ENCODE peak calls at places on chromosomes 1 and 21, in four cellular contexts. X is neuronal stem cell, G is IMR-90, Z is H1. K is an unnamed sample.

GRCh38 chr1:3685229-3685628 is 32.9 kb downstream of the TP73 start:
- DNase-seq in G (no peak), X (no peak), Z (no peak), K (no peak)

GRCh38 chr1:233328661-233329498 is 1.4 kb downstream of the MAP3K21 start:
- DNase-seq in X (no peak), G (no peak), Z (no peak), K (no peak)

GRCh38 chr1:157034137-157034800 is 11.3 kb downstream of the ARHGEF11 start:
- DNase-seq in X (no peak), G (peak; percentile 22), Z (no peak), K (no peak)

GRCh38 chr21:38898422-38899098 is 92.8 kb downstream of the ETS2 start:
- DNase-seq in G (no peak), Z (no peak), X (no peak), K (no peak)

GRCh38 chr1:248786106-248786665 is 30.6 kb upstream of the LYPD8 start:
- DNase-seq in Z (no peak), X (no peak), G (no peak), K (no peak)

GRCh38 chr21:45130324-45130774 is 56.0 kb downstream of the ADARB1 start:
- DNase-seq in Z (no peak), G (peak; percentile 84), X (no peak), K (peak; percentile 85)

GRCh38 chr1:116001739-116002487 is 25.6 kb downstream of the SLC22A15 start:
- DNase-seq in Z (no peak), X (no peak), G (no peak), K (peak; percentile 14)

GRCh38 chr1:211731456-211732275 is 56.2 kb upstream of the NEK2 start:
- DNase-seq in G (no peak), X (no peak), Z (no peak), K (no peak)

GRCh38 chr1:226939439-226940028 is 560 bp upstream of the COQ8A start:
- DNase-seq in G (no peak), Z (no peak), X (no peak), K (no peak)

GRCh38 chr1:229474491-229474890 is 33.6 kb downstream of the NUP133 start:
- DNase-seq in Z (no peak), G (no peak), X (no peak), K (no peak)

GRCh38 chr1:201788296-201788695 is 40.7 kb upstream of the IPO9 start:
- DNase-seq in G (no peak), Z (no peak), X (no peak), K (no peak)

GRCh38 chr1:180778782-180779398 is 133.8 kb upstream of the KIAA1614 start:
- DNase-seq in G (no peak), Z (no peak), X (no peak), K (no peak)

GRCh38 chr1:211323156-211324063 is 3.2 kb upstream of the TRAF5 start:
- DNase-seq in X (peak; percentile 51), Z (no peak), G (peak; percentile 65), K (peak; percentile 72)

GRCh38 chr1:193068013-193068412 is 8.6 kb downstream of the RO60 start:
- DNase-seq in G (no peak), Z (no peak), X (no peak), K (no peak)

GRCh38 chr1:109249654-109250401 is 489 bp downstream of the CELSR2 start:
- DNase-seq in Z (no peak), G (no peak), X (no peak), K (no peak)

DNA sequence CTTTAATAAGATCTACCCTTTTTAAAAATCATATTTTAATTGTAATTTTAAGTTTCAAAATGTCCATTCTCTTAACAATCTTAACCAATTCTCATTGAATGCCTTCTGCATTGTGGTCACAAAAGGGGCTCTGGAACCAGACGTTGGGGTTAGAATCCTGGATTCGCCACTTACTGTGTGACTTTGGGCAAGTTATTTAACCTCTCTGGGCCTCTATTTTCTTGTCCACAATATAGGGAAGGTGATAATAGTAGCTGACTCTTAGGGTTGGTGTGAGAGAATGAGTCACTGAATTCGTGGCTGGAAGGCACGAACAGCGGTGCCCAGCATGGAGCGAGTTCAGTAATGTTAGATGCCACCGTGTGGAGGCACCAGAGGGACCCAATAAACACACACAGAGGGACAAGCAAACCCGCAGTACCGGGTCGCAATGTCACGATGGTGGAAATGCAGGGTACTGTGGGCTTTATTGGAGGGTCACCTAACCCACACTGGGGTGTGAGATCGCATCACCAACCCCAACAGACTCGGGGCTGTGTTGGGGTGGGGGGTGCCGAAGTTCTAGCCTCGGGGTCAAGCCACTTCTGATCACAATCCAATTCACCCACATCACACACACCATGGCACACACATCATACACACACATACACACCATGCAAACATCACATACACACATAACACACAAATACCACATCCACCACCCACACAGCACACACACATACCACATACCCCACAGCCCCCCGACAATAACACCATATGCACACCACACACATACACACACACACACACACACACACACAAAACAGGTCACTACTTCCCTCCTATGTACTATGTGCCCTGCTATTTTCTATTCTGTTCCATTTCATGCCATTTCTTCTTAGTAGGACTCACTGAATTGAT is 27.0 kb upstream of the IFNAR2 start:
- DNase-seq in X (no peak), Z (no peak), G (no peak), K (no peak)
- H3K4me3 ChIP-seq in X (no peak overlapping the region), Z (no peak overlapping the region), G (no peak overlapping the region), K (no peak overlapping the region)

GRCh38 chr1:153534226-153534932 is 1.4 kb downstream of the S100A6 start:
- DNase-seq in Z (no peak), G (peak; percentile 50), X (no peak), K (peak; percentile 46)

GRCh38 chr1:153532161-153532560 is 3.6 kb downstream of the S100A6 start:
- DNase-seq in X (no peak), Z (no peak), G (no peak), K (no peak)

GRCh38 chr1:153531638-153532037 is 4.2 kb downstream of the S100A6 start:
- DNase-seq in Z (no peak), X (no peak), G (no peak), K (no peak)

GRCh38 chr1:153533689-153534201 is 2.0 kb downstream of the S100A6 start:
- DNase-seq in X (no peak), Z (no peak), G (peak; percentile 93), K (peak; percentile 94)

DNA sequence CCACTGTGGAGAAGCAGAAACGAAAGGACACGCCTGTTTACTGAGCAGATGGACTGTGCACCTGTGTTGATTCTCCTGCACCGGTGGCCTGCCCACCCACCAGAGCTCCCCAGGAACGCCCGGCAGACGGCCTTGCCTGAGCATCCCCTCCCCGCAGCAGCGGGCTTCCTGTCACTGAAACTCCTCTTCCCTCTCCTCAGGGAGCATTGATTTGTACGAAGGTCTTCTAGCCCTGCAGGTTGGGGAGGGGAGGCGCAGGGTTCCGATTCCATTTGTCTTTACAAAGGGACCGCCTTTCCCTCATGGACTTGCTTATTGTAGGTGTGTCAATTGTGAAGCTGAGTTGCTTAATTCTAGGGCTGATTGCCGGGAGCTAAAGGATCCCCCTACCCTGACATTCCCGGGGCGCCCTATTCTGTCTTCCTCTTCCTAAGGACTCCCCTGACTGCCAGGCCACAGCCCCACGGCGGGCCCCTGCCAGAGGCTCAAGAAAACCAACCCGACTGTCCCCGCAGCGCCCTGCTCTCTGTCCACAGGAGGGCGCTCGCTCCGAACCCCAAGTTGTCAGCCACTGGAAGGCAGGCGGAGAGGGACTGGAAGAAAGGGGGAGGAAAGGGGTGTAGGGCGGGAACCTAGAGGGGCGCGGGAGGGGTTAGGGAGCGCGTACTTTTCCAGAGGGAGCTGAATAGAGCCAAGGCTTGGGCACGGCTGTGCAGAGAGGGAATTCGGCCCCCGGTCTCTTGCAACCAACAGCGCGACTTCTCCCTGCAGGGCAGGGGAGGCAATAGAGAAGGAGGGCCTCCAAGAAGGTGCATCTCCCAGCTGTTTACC is 2.8 kb downstream of the S100A6 start:
- DNase-seq in G (peak; percentile 84), Z (peak; percentile 87), X (peak; percentile 94), K (peak; percentile 89)
- H4K91ac ChIP-seq in G (peak overlapping the region; percentile 80), Z (peak overlapping the region; percentile 32), X (no peak overlapping the region), K (peak overlapping the region; percentile 63)

GRCh38 chr1:31617218-31617916 is at the start of gene HCRTR1:
- DNase-seq in G (no peak), X (no peak), Z (no peak), K (no peak)
- H3K4me3 ChIP-seq in G (peak within 1 kb of the TSS; percentile 54), X (peak within 1 kb of the TSS; percentile 87), Z (peak within 1 kb of the TSS; percentile 68), K (peak within 1 kb of the TSS; percentile 72)

GRCh38 chr1:21900766-21901472 is 36.2 kb downstream of the HSPG2 start:
- DNase-seq in Z (no peak), X (no peak), G (no peak), K (no peak)

GRCh38 chr1:21898326-21899155 is 38.6 kb downstream of the HSPG2 start:
- DNase-seq in Z (no peak), G (peak; percentile 39), X (no peak), K (peak; percentile 68)

GRCh38 chr1:21901473-21901847 is 35.6 kb downstream of the HSPG2 start:
- DNase-seq in Z (no peak), G (peak; percentile 27), X (no peak), K (no peak)

GRCh38 chr1:21899267-21899810 is 37.8 kb downstream of the HSPG2 start:
- DNase-seq in G (no peak), Z (no peak), X (no peak), K (no peak)

GRCh38 chr1:21899972-21900371 is 37.1 kb downstream of the HSPG2 start:
- DNase-seq in G (no peak), X (peak; percentile 24), Z (no peak), K (peak; percentile 60)
- H4K91ac ChIP-seq in G (no peak overlapping the region), X (no peak overlapping the region), Z (no peak overlapping the region), K (peak overlapping the region; percentile 54)

GRCh38 chr1:234398849-234399381 is 25.7 kb downstream of the COA6 start:
- DNase-seq in Z (no peak), G (peak; percentile 58), X (no peak), K (no peak)
- H3K4me3 ChIP-seq in Z (no peak overlapping the region), G (peak overlapping the region; percentile 8), X (no peak overlapping the region), K (peak overlapping the region; percentile 12)

GRCh38 chr1:17632541-17633193 is 93.2 kb downstream of the ARHGEF10L start:
- DNase-seq in Z (no peak), G (peak; percentile 53), X (no peak), K (no peak)

GRCh38 chr1:17629460-17629859 is 90.0 kb downstream of the ARHGEF10L start:
- DNase-seq in X (no peak), Z (peak; percentile 33), G (no peak), K (no peak)

GRCh38 chr1:17632106-17632505 is 92.6 kb downstream of the ARHGEF10L start:
- DNase-seq in G (no peak), X (no peak), Z (no peak), K (no peak)

GRCh38 chr1:17630048-17630830 is 90.7 kb downstream of the ARHGEF10L start:
- DNase-seq in X (no peak), Z (no peak), G (no peak), K (no peak)

GRCh38 chr1:17631410-17631809 is 91.9 kb downstream of the ARHGEF10L start:
- DNase-seq in G (no peak), Z (no peak), X (no peak), K (no peak)
- H4K91ac ChIP-seq in G (no peak overlapping the region), Z (no peak overlapping the region), X (no peak overlapping the region), K (no peak overlapping the region)

GRCh38 chr1:2187619-2188018 is 7.0 kb downstream of the FAAP20 start:
- DNase-seq in X (no peak), G (no peak), Z (no peak), K (no peak)

GRCh38 chr1:2188336-2188735 is 6.2 kb downstream of the FAAP20 start:
- DNase-seq in G (no peak), Z (no peak), X (no peak), K (no peak)

GRCh38 chr1:2192031-2192995 is 2.3 kb downstream of the FAAP20 start:
- DNase-seq in X (no peak), Z (no peak), G (peak; percentile 70), K (peak; percentile 63)

GRCh38 chr1:2189459-2190425 is 4.8 kb downstream of the FAAP20 start:
- DNase-seq in Z (peak; percentile 51), X (peak; percentile 86), G (peak; percentile 96), K (peak; percentile 97)

GRCh38 chr1:2190491-2190976 is 4.0 kb downstream of the FAAP20 start:
- DNase-seq in G (no peak), X (no peak), Z (no peak), K (no peak)
- H3K4me3 ChIP-seq in G (peak overlapping the region; percentile 42), X (no peak overlapping the region), Z (no peak overlapping the region), K (peak overlapping the region; percentile 78)

GRCh38 chr1:25482211-25482610 is 51.5 kb downstream of the MACO1 start:
- DNase-seq in G (no peak), X (no peak), Z (no peak), K (no peak)
- H4K91ac ChIP-seq in G (no peak overlapping the region), X (no peak overlapping the region), Z (no peak overlapping the region), K (no peak overlapping the region)